ENCODE peak calls at places on chromosomes 1 and 21, in seven cellular contexts. One of them, this sample, is unnamed.

GRCh38 chr1:43708006-43708412 is 673 bp downstream of the ST3GAL3 start:
- DNase-seq in type B pancreatic cell: no peak
- DNase-seq in GM13976: no peak
- DNase-seq in WTC11: peak
- DNase-seq in endothelial cell: no peak
- DNase-seq in psoas muscle: no peak
- DNase-seq in body of pancreas: no peak
- DNase-seq in this sample: no peak

GRCh38 chr1:87045757-87046422 is 131.5 kb downstream of the HS2ST1 start:
- DNase-seq in psoas muscle: no peak
- DNase-seq in type B pancreatic cell: no peak
- DNase-seq in GM13976: peak
- DNase-seq in endothelial cell: no peak
- DNase-seq in WTC11: no peak
- DNase-seq in body of pancreas: no peak
- DNase-seq in this sample: peak

GRCh38 chr1:214004795-214005194 is 17.0 kb downstream of the PROX1 start:
- DNase-seq in endothelial cell: no peak
- DNase-seq in body of pancreas: no peak
- DNase-seq in type B pancreatic cell: no peak
- DNase-seq in psoas muscle: no peak
- DNase-seq in WTC11: no peak
- DNase-seq in GM13976: no peak
- DNase-seq in this sample: no peak

GRCh38 chr1:176754663-176755062 is 291.7 kb downstream of the PAPPA2 start:
- DNase-seq in psoas muscle: no peak
- DNase-seq in type B pancreatic cell: no peak
- DNase-seq in GM13976: no peak
- DNase-seq in body of pancreas: no peak
- DNase-seq in WTC11: no peak
- DNase-seq in endothelial cell: no peak
- DNase-seq in this sample: no peak

GRCh38 chr1:55063562-55063942 is 24.2 kb downstream of the PCSK9 start:
- DNase-seq in GM13976: peak
- DNase-seq in WTC11: no peak
- DNase-seq in body of pancreas: no peak
- DNase-seq in psoas muscle: no peak
- DNase-seq in endothelial cell: no peak
- DNase-seq in type B pancreatic cell: no peak
- DNase-seq in this sample: no peak

GRCh38 chr1:242212401-242212800 is 213.5 kb upstream of the MAP1LC3C start:
- DNase-seq in WTC11: peak
- DNase-seq in psoas muscle: no peak
- DNase-seq in type B pancreatic cell: no peak
- DNase-seq in GM13976: no peak
- DNase-seq in body of pancreas: no peak
- DNase-seq in endothelial cell: no peak
- DNase-seq in this sample: no peak

GRCh38 chr1:19668893-19669292 is 4.2 kb downstream of the HTR6 start:
- DNase-seq in GM13976: no peak
- DNase-seq in type B pancreatic cell: no peak
- DNase-seq in WTC11: no peak
- DNase-seq in endothelial cell: no peak
- DNase-seq in psoas muscle: no peak
- DNase-seq in body of pancreas: no peak
- DNase-seq in this sample: no peak

GRCh38 chr1:155646307-155646706 is 36.3 kb downstream of the MSTO1 start:
- DNase-seq in type B pancreatic cell: no peak
- DNase-seq in psoas muscle: peak
- DNase-seq in WTC11: no peak
- DNase-seq in GM13976: no peak
- DNase-seq in endothelial cell: no peak
- DNase-seq in body of pancreas: peak
- DNase-seq in this sample: no peak

GRCh38 chr1:6889875-6890480 is 104.7 kb downstream of the CAMTA1 start:
- DNase-seq in body of pancreas: peak
- DNase-seq in GM13976: no peak
- DNase-seq in WTC11: peak
- DNase-seq in type B pancreatic cell: no peak
- DNase-seq in endothelial cell: peak
- DNase-seq in psoas muscle: no peak
- DNase-seq in this sample: no peak

GRCh38 chr1:155001438-155001687 is 1.2 kb upstream of the ZBTB7B start:
- DNase-seq in endothelial cell: no peak
- DNase-seq in psoas muscle: no peak
- DNase-seq in GM13976: no peak
- DNase-seq in body of pancreas: no peak
- DNase-seq in type B pancreatic cell: no peak
- DNase-seq in WTC11: no peak
- DNase-seq in this sample: no peak

GRCh38 chr1:161233102-161233501 is 4.9 kb downstream of the NR1I3 start:
- DNase-seq in psoas muscle: no peak
- DNase-seq in GM13976: no peak
- DNase-seq in type B pancreatic cell: no peak
- DNase-seq in endothelial cell: no peak
- DNase-seq in body of pancreas: no peak
- DNase-seq in WTC11: no peak
- DNase-seq in this sample: no peak

GRCh38 chr1:17123196-17124045 is 4.2 kb upstream of the PADI2 start:
- DNase-seq in psoas muscle: no peak
- DNase-seq in WTC11: no peak
- DNase-seq in GM13976: no peak
- DNase-seq in type B pancreatic cell: no peak
- DNase-seq in body of pancreas: no peak
- DNase-seq in endothelial cell: no peak
- DNase-seq in this sample: no peak

GRCh38 chr1:197302775-197303174 is 34.7 kb downstream of the CRB1 start:
- DNase-seq in WTC11: no peak
- DNase-seq in body of pancreas: no peak
- DNase-seq in GM13976: no peak
- DNase-seq in type B pancreatic cell: no peak
- DNase-seq in psoas muscle: no peak
- DNase-seq in endothelial cell: no peak
- DNase-seq in this sample: no peak

GRCh38 chr1:234550341-234551031 is 59.5 kb downstream of the IRF2BP2 start:
- DNase-seq in GM13976: no peak
- DNase-seq in endothelial cell: peak
- DNase-seq in body of pancreas: no peak
- DNase-seq in WTC11: no peak
- DNase-seq in type B pancreatic cell: no peak
- DNase-seq in psoas muscle: no peak
- DNase-seq in this sample: no peak

GRCh38 chr1:227318852-227319607 is 738 bp upstream of the CDC42BPA start:
- DNase-seq in GM13976: no peak
- DNase-seq in type B pancreatic cell: no peak
- DNase-seq in psoas muscle: peak
- DNase-seq in endothelial cell: peak
- DNase-seq in body of pancreas: peak
- DNase-seq in WTC11: peak
- DNase-seq in this sample: no peak

GRCh38 chr21:45330851-45331261 is 43.2 kb upstream of the POFUT2 start:
- DNase-seq in psoas muscle: no peak
- DNase-seq in WTC11: no peak
- DNase-seq in GM13976: no peak
- DNase-seq in endothelial cell: no peak
- DNase-seq in body of pancreas: no peak
- DNase-seq in type B pancreatic cell: no peak
- DNase-seq in this sample: no peak

GRCh38 chr1:3170566-3171453 is 101.8 kb downstream of the PRDM16 start:
- DNase-seq in GM13976: no peak
- DNase-seq in psoas muscle: peak
- DNase-seq in endothelial cell: no peak
- DNase-seq in WTC11: no peak
- DNase-seq in type B pancreatic cell: no peak
- DNase-seq in body of pancreas: peak
- DNase-seq in this sample: no peak

DNA sequence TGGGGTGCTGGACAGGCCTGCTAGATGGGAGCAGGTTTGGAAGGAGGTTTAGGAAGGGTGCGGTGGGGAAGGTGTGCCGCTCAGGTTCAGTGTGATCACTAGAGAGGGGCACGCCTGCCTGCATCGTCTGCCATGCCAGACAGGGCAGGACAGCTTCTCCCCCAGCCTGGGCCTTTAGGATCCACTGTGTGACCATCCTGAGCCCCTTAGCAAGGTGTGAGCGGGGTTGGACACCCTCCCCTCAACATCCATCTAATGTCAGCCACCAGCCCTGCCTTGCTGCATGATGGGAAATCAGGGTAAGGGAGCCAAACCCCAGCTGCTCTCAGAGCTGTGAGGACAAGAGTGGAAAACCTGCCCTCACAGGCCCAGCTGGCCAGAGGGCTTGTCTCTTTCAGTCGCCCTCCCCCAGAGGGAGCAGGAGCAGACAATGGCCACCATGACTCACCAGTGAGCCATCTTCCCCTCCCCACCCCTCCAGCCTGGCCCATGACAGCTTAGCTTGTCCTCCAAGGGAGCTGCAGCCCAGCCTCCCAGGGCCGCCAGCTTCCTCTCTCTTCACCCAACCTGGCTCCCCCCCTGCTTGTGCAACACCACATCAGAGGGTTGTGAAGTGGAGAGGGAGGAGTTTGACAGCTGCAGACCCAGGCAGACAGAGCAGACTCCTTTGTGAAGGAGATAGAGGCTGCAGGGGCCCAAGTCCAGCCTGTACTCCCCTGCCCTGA is 37.0 kb downstream of the NUAK2 start:
- DNase-seq in WTC11: peak
- DNase-seq in body of pancreas: peak
- DNase-seq in psoas muscle: peak
- DNase-seq in GM13976: peak
- DNase-seq in type B pancreatic cell: no peak
- DNase-seq in endothelial cell: peak
- DNase-seq in this sample: peak
- TF ChIP-seq CTCF in WTC11: no peak
- TF ChIP-seq CTCF in body of pancreas: no peak
- TF ChIP-seq CTCF in psoas muscle: no peak
- TF ChIP-seq CTCF in GM13976: no peak
- TF ChIP-seq CTCF in type B pancreatic cell: no peak
- TF ChIP-seq CTCF in endothelial cell: no peak
- TF ChIP-seq CTCF in this sample: no peak

GRCh38 chr1:66443793-66444192 is 90.2 kb upstream of the SGIP1 start:
- DNase-seq in endothelial cell: no peak
- DNase-seq in WTC11: no peak
- DNase-seq in GM13976: no peak
- DNase-seq in body of pancreas: no peak
- DNase-seq in type B pancreatic cell: no peak
- DNase-seq in psoas muscle: no peak
- DNase-seq in this sample: no peak
- TF ChIP-seq CTCF in endothelial cell: no peak
- TF ChIP-seq CTCF in WTC11: no peak
- TF ChIP-seq CTCF in GM13976: no peak
- TF ChIP-seq CTCF in body of pancreas: no peak
- TF ChIP-seq CTCF in type B pancreatic cell: no peak
- TF ChIP-seq CTCF in psoas muscle: no peak
- TF ChIP-seq CTCF in this sample: peak

GRCh38 chr1:153615406-153615805 is 719 bp downstream of the S100A14 start:
- DNase-seq in WTC11: no peak
- DNase-seq in body of pancreas: no peak
- DNase-seq in GM13976: no peak
- DNase-seq in type B pancreatic cell: no peak
- DNase-seq in endothelial cell: no peak
- DNase-seq in psoas muscle: no peak
- DNase-seq in this sample: peak

GRCh38 chr1:153616885-153617428 is 832 bp upstream of the S100A14 start:
- DNase-seq in body of pancreas: no peak
- DNase-seq in GM13976: peak
- DNase-seq in endothelial cell: no peak
- DNase-seq in WTC11: no peak
- DNase-seq in psoas muscle: no peak
- DNase-seq in type B pancreatic cell: no peak
- DNase-seq in this sample: peak

GRCh38 chr1:153614906-153615305 is 1.2 kb downstream of the S100A14 start:
- DNase-seq in body of pancreas: no peak
- DNase-seq in GM13976: no peak
- DNase-seq in endothelial cell: no peak
- DNase-seq in psoas muscle: no peak
- DNase-seq in type B pancreatic cell: no peak
- DNase-seq in WTC11: no peak
- DNase-seq in this sample: peak

GRCh38 chr1:153617677-153618076 is 1.6 kb upstream of the S100A14 start:
- DNase-seq in psoas muscle: peak
- DNase-seq in endothelial cell: peak
- DNase-seq in type B pancreatic cell: no peak
- DNase-seq in GM13976: peak
- DNase-seq in WTC11: peak
- DNase-seq in body of pancreas: no peak
- DNase-seq in this sample: peak

DNA sequence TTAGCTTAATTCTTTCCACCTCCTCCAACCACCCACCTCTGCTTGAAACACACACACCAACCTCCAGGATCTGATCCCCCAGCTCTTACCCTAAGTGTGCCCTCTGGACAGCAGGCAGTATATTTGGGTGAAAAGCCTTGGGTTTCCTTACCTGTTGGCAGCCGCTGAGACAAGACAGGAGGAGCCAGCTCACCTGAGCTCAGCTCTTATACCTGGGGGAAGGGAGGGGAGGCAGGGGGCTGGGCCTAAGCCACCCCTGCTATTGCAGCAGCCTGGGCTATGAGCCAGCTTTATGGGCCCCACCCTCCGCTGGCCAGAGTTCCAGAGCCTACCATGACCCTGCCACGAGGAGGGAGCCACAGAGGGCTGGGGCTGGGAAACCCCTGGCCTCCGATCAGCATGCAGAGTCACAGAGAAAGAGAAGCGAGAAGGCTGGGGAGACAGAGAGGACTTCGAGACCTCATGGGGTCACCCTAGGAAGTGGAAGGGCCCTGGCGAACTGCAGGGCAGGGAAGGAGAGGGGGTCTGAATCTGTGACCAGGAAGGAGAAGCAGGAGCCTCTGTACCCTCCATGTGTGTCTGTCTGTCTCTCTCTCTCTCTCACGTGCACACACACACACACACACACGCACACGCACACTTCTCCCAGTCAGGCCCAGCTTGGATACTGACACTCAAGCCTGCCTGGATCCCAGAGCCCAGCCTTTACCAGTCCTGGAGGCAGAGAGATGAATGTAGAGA is at the start of gene S100A14:
- DNase-seq in endothelial cell: no peak
- DNase-seq in type B pancreatic cell: no peak
- DNase-seq in body of pancreas: peak
- DNase-seq in psoas muscle: no peak
- DNase-seq in WTC11: no peak
- DNase-seq in GM13976: peak
- DNase-seq in this sample: peak
- TF ChIP-seq CTCF in endothelial cell: no peak
- TF ChIP-seq CTCF in type B pancreatic cell: no peak
- TF ChIP-seq CTCF in body of pancreas: no peak
- TF ChIP-seq CTCF in psoas muscle: no peak
- TF ChIP-seq CTCF in WTC11: no peak
- TF ChIP-seq CTCF in GM13976: no peak
- TF ChIP-seq CTCF in this sample: no peak

DNA sequence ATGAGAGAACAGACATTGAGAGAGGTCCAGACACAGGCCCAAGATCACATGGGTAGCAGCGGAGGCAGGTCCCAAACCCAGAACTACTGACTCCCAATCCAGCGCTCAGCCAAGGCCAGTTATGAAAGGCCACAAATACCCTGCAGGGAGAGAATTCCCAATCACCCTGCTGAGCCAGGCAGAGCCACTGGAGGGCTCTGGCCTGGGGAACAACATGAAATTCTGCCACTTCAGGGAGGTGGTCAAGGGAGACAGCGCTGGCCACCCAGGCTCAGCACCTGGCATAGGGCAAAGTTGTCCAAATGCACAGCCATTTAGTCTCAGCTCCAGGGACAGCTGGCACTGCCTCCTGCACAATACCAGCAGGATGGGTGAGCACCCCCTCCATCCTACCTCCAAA is 27.5 kb downstream of the SLC9A1 start:
- DNase-seq in WTC11: no peak
- DNase-seq in psoas muscle: no peak
- DNase-seq in body of pancreas: no peak
- DNase-seq in type B pancreatic cell: no peak
- DNase-seq in endothelial cell: no peak
- DNase-seq in GM13976: no peak
- DNase-seq in this sample: no peak
- TF ChIP-seq CTCF in WTC11: no peak
- TF ChIP-seq CTCF in psoas muscle: peak
- TF ChIP-seq CTCF in body of pancreas: no peak
- TF ChIP-seq CTCF in type B pancreatic cell: peak
- TF ChIP-seq CTCF in endothelial cell: no peak
- TF ChIP-seq CTCF in GM13976: no peak
- TF ChIP-seq CTCF in this sample: no peak

This sample was measured in GM10248.